ENCODE peak calls at places on chromosomes 5 and 9, in seven cellular contexts. S is left ventricle myocardium inferior, A is aorta, K is cardiac fibroblast, D is HepG2, R is transverse colon, P is HL-60. E is an unnamed sample.

GRCh38 chr5:97478513-97478912 is 295.5 kb upstream of the RIOK2 start:
- DNase-seq in S (no peak), A (no peak), K (peak; percentile 64), D (no peak), R (no peak), P (no peak), E (peak; percentile 20)

GRCh38 chr5:1297243-1297642 is 2.4 kb upstream of the TERT start:
- DNase-seq in S (no peak), A (no peak), K (no peak), D (no peak), R (no peak), P (no peak), E (no peak)

GRCh38 chr9:136345281-136346156 is 18.0 kb downstream of the DNLZ start:
- DNase-seq in S (peak; percentile 77), A (peak; percentile 90), K (peak; percentile 48), D (peak; percentile 70), R (peak; percentile 56), P (no peak), E (peak; percentile 75)

GRCh38 chr5:116970318-116970717 is 395.7 kb upstream of the SEMA6A start:
- DNase-seq in S (no peak), A (no peak), K (no peak), D (no peak), R (no peak), P (no peak), E (peak; percentile 1)

GRCh38 chr5:118371973-118372650 is 616.2 kb downstream of the DTWD2 start:
- DNase-seq in S (no peak), A (no peak), K (no peak), D (no peak), R (no peak), P (no peak), E (no peak)

GRCh38 chr9:120974181-120974580 is 47.6 kb upstream of the TRAF1 start:
- DNase-seq in S (no peak), A (no peak), K (peak; percentile 46), D (no peak), R (no peak), P (no peak), E (no peak)

GRCh38 chr9:134396825-134397224 is 70.6 kb downstream of the RXRA start:
- DNase-seq in S (no peak), A (no peak), K (peak; percentile 24), D (no peak), R (no peak), P (peak; percentile 52), E (no peak)

GRCh38 chr5:73450672-73451217 is 2.2 kb upstream of the FOXD1 start:
- DNase-seq in S (no peak), A (no peak), K (no peak), D (no peak), R (no peak), P (no peak), E (no peak)

GRCh38 chr9:134375011-134375390 is 48.7 kb downstream of the RXRA start:
- DNase-seq in S (peak; percentile 78), A (no peak), K (peak; percentile 49), D (no peak), R (no peak), P (no peak), E (no peak)

GRCh38 chr5:84618262-84618661 is 233.6 kb upstream of the EDIL3 start:
- DNase-seq in S (no peak), A (no peak), K (no peak), D (no peak), R (no peak), P (no peak), E (no peak)
- H3K4me3 ChIP-seq in S (no peak overlapping the region), A (no peak overlapping the region), K (no peak overlapping the region), D (no peak overlapping the region), R (no peak overlapping the region), P (no peak overlapping the region), E (no peak overlapping the region)

GRCh38 chr5:115600771-115601170 is 1.5 kb downstream of the TICAM2 start:
- DNase-seq in S (no peak), A (no peak), K (no peak), D (no peak), R (no peak), P (no peak), E (no peak)
- H3K4me3 ChIP-seq in S (peak overlapping the region; percentile 87), A (peak overlapping the region; percentile 99), K (no peak overlapping the region), D (no peak overlapping the region), R (no peak overlapping the region), P (no peak overlapping the region), E (peak overlapping the region; percentile 63)

DNA sequence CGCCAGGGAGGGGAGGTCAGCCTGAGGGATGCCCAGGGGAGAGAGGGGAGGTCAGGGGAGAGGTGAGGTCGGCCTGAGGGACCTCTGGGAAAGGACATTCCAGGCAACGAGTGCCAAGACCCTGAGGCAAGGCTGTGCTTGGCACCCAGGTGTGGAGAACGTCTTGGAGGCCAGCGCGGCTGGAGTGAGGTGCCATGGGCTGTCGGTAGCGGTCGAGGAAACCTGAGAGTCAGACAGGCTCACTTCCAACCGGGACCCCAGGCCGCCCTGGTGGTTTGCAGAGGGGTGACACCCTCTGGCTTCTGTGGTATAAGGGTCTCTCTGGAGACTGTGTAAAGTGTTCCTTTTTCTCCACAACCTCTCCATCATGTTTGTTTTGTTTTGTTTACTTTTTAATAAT is 82.9 kb downstream of the CACNA1B start:
- DNase-seq in S (no peak), A (no peak), K (no peak), D (no peak), R (no peak), P (no peak), E (no peak)
- H3K4me3 ChIP-seq in S (no peak overlapping the region), A (no peak overlapping the region), K (no peak overlapping the region), D (no peak overlapping the region), R (no peak overlapping the region), P (no peak overlapping the region), E (no peak overlapping the region)

GRCh38 chr9:127893392-127893791 is 6.0 kb downstream of the ST6GALNAC6 start:
- DNase-seq in S (no peak), A (no peak), K (no peak), D (no peak), R (no peak), P (no peak), E (no peak)
- H3K4me3 ChIP-seq in S (no peak overlapping the region), A (no peak overlapping the region), K (no peak overlapping the region), D (no peak overlapping the region), R (no peak overlapping the region), P (no peak overlapping the region), E (no peak overlapping the region)

GRCh38 chr5:18744441-18744840 is 1110.2 kb downstream of the TAF11L14 start:
- DNase-seq in S (no peak), A (no peak), K (no peak), D (no peak), R (no peak), P (no peak), E (no peak)

GRCh38 chr5:18745988-18746615 is 1111.8 kb downstream of the TAF11L14 start:
- DNase-seq in S (no peak), A (no peak), K (no peak), D (peak; percentile 45), R (peak; percentile 37), P (peak; percentile 59), E (no peak)

GRCh38 chr5:18745591-18745987 is 1111.3 kb downstream of the TAF11L14 start:
- DNase-seq in S (no peak), A (no peak), K (no peak), D (peak; percentile 0), R (peak; percentile 18), P (peak; percentile 21), E (no peak)

GRCh38 chr5:18742830-18743229 is 1108.6 kb downstream of the TAF11L14 start:
- DNase-seq in S (no peak), A (no peak), K (no peak), D (no peak), R (no peak), P (no peak), E (no peak)

DNA sequence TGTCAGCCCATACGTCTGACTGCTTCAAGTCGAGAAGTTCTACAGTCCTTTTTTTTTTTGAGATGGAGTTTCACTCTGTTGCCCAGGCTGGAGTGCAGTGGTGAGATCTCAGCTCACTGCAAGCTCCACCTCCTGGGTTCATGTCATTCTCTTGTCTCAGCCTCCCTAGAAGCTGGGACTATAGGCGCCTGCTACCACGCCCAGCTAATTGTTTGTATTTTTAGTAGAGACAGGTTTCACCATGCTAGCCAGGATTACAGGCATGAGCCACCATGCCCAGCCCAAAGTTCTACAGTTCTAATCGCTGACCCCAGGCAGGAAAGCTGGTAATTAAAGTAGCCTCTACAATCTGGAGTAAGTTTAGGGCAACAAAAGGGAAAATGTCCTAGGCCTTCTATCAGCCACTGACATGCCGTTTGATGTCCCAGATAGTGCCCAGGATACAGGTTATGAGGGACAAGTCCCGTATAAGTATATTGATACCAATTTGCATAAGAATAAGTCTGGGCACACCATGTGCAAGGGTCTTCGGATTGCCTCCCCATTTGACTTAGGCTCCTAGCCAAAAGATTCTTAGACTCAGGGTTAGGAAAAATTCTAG is 1110.8 kb downstream of the TAF11L14 start:
- DNase-seq in S (no peak), A (no peak), K (no peak), D (no peak), R (peak; percentile 42), P (peak; percentile 63), E (no peak)
- H3K4me3 ChIP-seq in S (peak overlapping the region; percentile 62), A (no peak overlapping the region), K (no peak overlapping the region), D (peak overlapping the region; percentile 73), R (no peak overlapping the region), P (peak overlapping the region; percentile 63), E (no peak overlapping the region)

GRCh38 chr5:177508217-177508611 is 1.4 kb downstream of the DOK3 start:
- DNase-seq in S (no peak), A (peak; percentile 76), K (no peak), D (no peak), R (no peak), P (no peak), E (no peak)
- H3K4me3 ChIP-seq in S (peak overlapping the region; percentile 54), A (no peak overlapping the region), K (no peak overlapping the region), D (no peak overlapping the region), R (no peak overlapping the region), P (peak overlapping the region; percentile 84), E (no peak overlapping the region)

DNA sequence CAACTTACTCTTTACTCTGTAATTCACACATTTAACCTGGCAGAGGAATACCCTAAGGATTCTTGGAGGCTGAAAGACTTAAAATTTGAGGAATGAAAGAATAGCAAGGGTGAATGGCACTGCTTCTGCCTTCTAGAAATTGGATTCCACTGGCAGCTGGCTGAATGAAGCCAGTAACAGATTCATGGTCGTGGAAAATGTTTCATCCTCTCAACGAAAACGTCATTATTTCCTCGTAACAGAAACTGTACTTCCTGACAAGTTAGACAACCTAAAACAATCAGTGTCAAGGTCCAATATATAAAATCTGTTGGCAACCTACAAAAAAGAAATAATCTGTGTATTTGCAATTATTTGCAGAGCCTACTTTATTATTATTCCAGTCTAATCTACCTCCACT is 39.7 kb downstream of the BNC2 start:
- DNase-seq in S (no peak), A (no peak), K (no peak), D (no peak), R (no peak), P (no peak), E (no peak)
- H3K4me3 ChIP-seq in S (no peak overlapping the region), A (no peak overlapping the region), K (no peak overlapping the region), D (no peak overlapping the region), R (no peak overlapping the region), P (no peak overlapping the region), E (no peak overlapping the region)

E was measured in foreskin fibroblast.